ENCODE peak calls at places on chromosomes 3 and 15, in eight cellular contexts. A, U, M, F, S, E, H and Z are unnamed samples.

GRCh38 chr3:13579089-13579488 is 30.2 kb downstream of the FBLN2 start:
- DNase-seq in A (no peak), U (no peak), M (no peak), F (peak), S (no peak), E (no peak), H (peak), Z (no peak)

GRCh38 chr3:15430624-15431023 is 3.2 kb downstream of the EAF1 start:
- DNase-seq in A (no peak), U (no peak), M (no peak), F (no peak), S (no peak), E (no peak), H (no peak), Z (no peak)

GRCh38 chr3:11477286-11477935 is 166.3 kb downstream of the VGLL4 start:
- DNase-seq in A (no peak), U (no peak), M (no peak), F (peak), S (no peak), E (no peak), H (peak), Z (no peak)

GRCh38 chr3:42830437-42831320 is 21.4 kb downstream of the ACKR2 start:
- DNase-seq in A (peak), U (no peak), M (no peak), F (no peak), S (no peak), E (peak), H (peak), Z (no peak)

GRCh38 chr3:9689757-9690156 is 13.9 kb upstream of the CPNE9 start:
- DNase-seq in A (no peak), U (no peak), M (no peak), F (no peak), S (no peak), E (no peak), H (no peak), Z (no peak)

GRCh38 chr3:189393598-189393997 is 221.8 kb downstream of the TPRG1 start:
- DNase-seq in A (peak), U (no peak), M (no peak), F (peak), S (no peak), E (no peak), H (no peak), Z (no peak)

GRCh38 chr3:20575153-20575552 is 389.1 kb upstream of the SGO1 start:
- DNase-seq in A (no peak), U (no peak), M (no peak), F (peak), S (no peak), E (no peak), H (peak), Z (no peak)

GRCh38 chr15:58522391-58522790 is 90.6 kb downstream of the LIPC start:
- DNase-seq in A (no peak), U (no peak), M (peak), F (no peak), S (no peak), E (no peak), H (no peak), Z (peak)

GRCh38 chr15:45143946-45144345 is 14.2 kb downstream of the DUOX1 start:
- DNase-seq in A (no peak), U (no peak), M (no peak), F (no peak), S (no peak), E (no peak), H (no peak), Z (no peak)

GRCh38 chr15:90881978-90882721 is 2.2 kb upstream of the FES start:
- DNase-seq in A (no peak), U (peak), M (no peak), F (no peak), S (no peak), E (no peak), H (no peak), Z (no peak)

GRCh38 chr15:66955001-66955516 is 110.3 kb upstream of the SMAD3 start:
- DNase-seq in A (no peak), U (no peak), M (no peak), F (peak), S (no peak), E (no peak), H (no peak), Z (no peak)

GRCh38 chr3:26449996-26450395 is 172.6 kb upstream of the LRRC3B start:
- DNase-seq in A (no peak), U (no peak), M (no peak), F (no peak), S (no peak), E (no peak), H (no peak), Z (no peak)

GRCh38 chr15:75107905-75108838 is 84.8 kb downstream of the PPCDC start:
- DNase-seq in A (no peak), U (no peak), M (peak), F (peak), S (peak), E (no peak), H (peak), Z (no peak)

GRCh38 chr3:147420361-147421183 is 11.4 kb downstream of the ZIC1 start:
- DNase-seq in A (no peak), U (no peak), M (no peak), F (no peak), S (no peak), E (no peak), H (no peak), Z (no peak)

GRCh38 chr3:29385056-29385455 is 104.2 kb downstream of the RBMS3 start:
- DNase-seq in A (no peak), U (no peak), M (no peak), F (no peak), S (no peak), E (peak), H (no peak), Z (no peak)

GRCh38 chr3:98670020-98670419 is 76.6 kb upstream of the CPOX start:
- DNase-seq in A (no peak), U (no peak), M (no peak), F (no peak), S (no peak), E (no peak), H (no peak), Z (no peak)

GRCh38 chr3:169668081-169668956 is 4.8 kb upstream of the MECOM start:
- DNase-seq in A (no peak), U (peak), M (no peak), F (no peak), S (no peak), E (no peak), H (no peak), Z (no peak)

GRCh38 chr3:62870321-62870720 is 4.9 kb downstream of the CADPS start:
- DNase-seq in A (no peak), U (no peak), M (no peak), F (peak), S (no peak), E (no peak), H (peak), Z (no peak)

GRCh38 chr3:72177075-72178050 is 392.4 kb upstream of the PROK2 start:
- DNase-seq in A (peak), U (no peak), M (no peak), F (no peak), S (no peak), E (no peak), H (no peak), Z (no peak)

GRCh38 chr15:60972866-60973265 is 256.2 kb downstream of the RORA start:
- DNase-seq in A (no peak), U (no peak), M (no peak), F (no peak), S (no peak), E (no peak), H (peak), Z (no peak)